ENCODE peak calls at places on chromosomes 16 and 17, in six cellular contexts. F is GM23248; D is kidney epithelial cell; Z is stimulated activated CD8-positive, alpha-beta memory T cell treated with anti-CD3 and anti-CD28 coated beads, Interleukin-15, amount 100 ng/mL, for 4 hours; A is heart left ventricle; K is astrocyte of the hippocampus. Q is an unnamed sample.

GRCh38 chr16:52677487-52677886 is 130.5 kb upstream of the TOX3 start:
- DNase-seq in Z (no peak), D (no peak), A (no peak), K (no peak), F (no peak), Q (no peak)

GRCh38 chr17:15220785-15221184 is 44.3 kb downstream of the PMP22 start:
- DNase-seq in D (no peak), A (no peak), K (peak; percentile 23), Z (no peak), F (peak; percentile 41), Q (no peak)

GRCh38 chr16:11087691-11088431 is 143.5 kb downstream of the CLEC16A start:
- DNase-seq in A (no peak), K (no peak), F (no peak), D (no peak), Z (peak; percentile 47), Q (no peak)

GRCh38 chr17:69485901-69486643 is 71.6 kb downstream of the MAP2K6 start:
- DNase-seq in F (peak; percentile 8), D (no peak), Z (no peak), K (no peak), A (no peak), Q (no peak)

GRCh38 chr17:15261063-15261817 is 3.9 kb downstream of the PMP22 start:
- DNase-seq in D (no peak), K (peak; percentile 87), A (peak; percentile 80), F (peak; percentile 89), Z (no peak), Q (peak; percentile 77)

GRCh38 chr16:58187092-58187491 is 10.8 kb downstream of the CSNK2A2 start:
- DNase-seq in Z (no peak), K (no peak), A (no peak), D (no peak), F (no peak), Q (no peak)

GRCh38 chr16:58331024-58331707 is 36.3 kb upstream of the PRSS54 start:
- DNase-seq in F (no peak), K (no peak), A (no peak), Z (no peak), D (no peak), Q (peak; percentile 11)

GRCh38 chr17:81578038-81578441 is 25.9 kb upstream of the FAAP100 start:
- DNase-seq in A (no peak), Z (no peak), F (peak; percentile 54), D (no peak), K (peak; percentile 75), Q (no peak)

GRCh38 chr16:55468352-55468990 is 10.5 kb upstream of the MMP2 start:
- DNase-seq in Z (no peak), D (no peak), K (no peak), F (no peak), A (no peak), Q (no peak)

GRCh38 chr17:38427160-38427949 is 909 bp upstream of the ARHGAP23 start:
- DNase-seq in Z (no peak), F (no peak), A (no peak), K (no peak), D (no peak), Q (no peak)

GRCh38 chr16:83888672-83889044 is 10.3 kb upstream of the MLYCD start:
- DNase-seq in A (no peak), K (no peak), Z (no peak), D (no peak), F (no peak), Q (no peak)